ENCODE peak calls at places on chromosome 16, in eight cellular contexts. One of them, this sample, is unnamed.

GRCh38 chr16:89828199-89828869 is at the start of gene SPIRE2:
- DNase-seq in neural progenitor cell: peak; percentile 96
- DNase-seq in colonic mucosa: peak; percentile 71
- DNase-seq in hippocampal formation: peak; percentile 16
- DNase-seq in NCI-H2081: no peak
- DNase-seq in renal cortical epithelial cell: peak; percentile 37
- DNase-seq in Caco-2: peak; percentile 91
- DNase-seq in RPMI7951: peak; percentile 72
- DNase-seq in this sample: peak; percentile 79

GRCh38 chr16:21167929-21168602 is 9.6 kb downstream of the LDAF1 start:
- DNase-seq in renal cortical epithelial cell: no peak
- DNase-seq in colonic mucosa: no peak
- DNase-seq in NCI-H2081: no peak
- DNase-seq in neural progenitor cell: no peak
- DNase-seq in hippocampal formation: no peak
- DNase-seq in RPMI7951: no peak
- DNase-seq in Caco-2: no peak
- DNase-seq in this sample: no peak

GRCh38 chr16:86991679-86992078 is 325.5 kb downstream of the C16orf95 start:
- DNase-seq in NCI-H2081: no peak
- DNase-seq in hippocampal formation: no peak
- DNase-seq in RPMI7951: peak; percentile 55
- DNase-seq in neural progenitor cell: no peak
- DNase-seq in colonic mucosa: no peak
- DNase-seq in renal cortical epithelial cell: no peak
- DNase-seq in Caco-2: no peak
- DNase-seq in this sample: no peak

GRCh38 chr16:49351119-49351518 is 22.5 kb upstream of the C16orf78 start:
- DNase-seq in Caco-2: no peak
- DNase-seq in RPMI7951: no peak
- DNase-seq in renal cortical epithelial cell: no peak
- DNase-seq in neural progenitor cell: peak; percentile 62
- DNase-seq in hippocampal formation: no peak
- DNase-seq in colonic mucosa: no peak
- DNase-seq in NCI-H2081: no peak
- DNase-seq in this sample: no peak

GRCh38 chr16:525520-526180 is 1.9 kb upstream of the CAPN15 start:
- DNase-seq in renal cortical epithelial cell: peak; percentile 97
- DNase-seq in Caco-2: no peak
- DNase-seq in NCI-H2081: no peak
- DNase-seq in hippocampal formation: no peak
- DNase-seq in neural progenitor cell: no peak
- DNase-seq in colonic mucosa: no peak
- DNase-seq in RPMI7951: peak; percentile 89
- DNase-seq in this sample: no peak

GRCh38 chr16:79195948-79196347 is 404.6 kb downstream of the MAF start:
- DNase-seq in renal cortical epithelial cell: no peak
- DNase-seq in RPMI7951: no peak
- DNase-seq in colonic mucosa: no peak
- DNase-seq in neural progenitor cell: no peak
- DNase-seq in Caco-2: no peak
- DNase-seq in hippocampal formation: no peak
- DNase-seq in NCI-H2081: no peak
- DNase-seq in this sample: no peak

GRCh38 chr16:84647830-84648594 is at the start of gene KLHL36:
- DNase-seq in Caco-2: peak; percentile 78
- DNase-seq in renal cortical epithelial cell: no peak
- DNase-seq in NCI-H2081: no peak
- DNase-seq in neural progenitor cell: peak; percentile 52
- DNase-seq in colonic mucosa: peak; percentile 70
- DNase-seq in hippocampal formation: peak; percentile 9
- DNase-seq in RPMI7951: peak; percentile 59
- DNase-seq in this sample: no peak

GRCh38 chr16:66856801-66857200 is 12.6 kb downstream of the CA7 start:
- DNase-seq in NCI-H2081: no peak
- DNase-seq in Caco-2: no peak
- DNase-seq in RPMI7951: no peak
- DNase-seq in neural progenitor cell: no peak
- DNase-seq in colonic mucosa: no peak
- DNase-seq in hippocampal formation: no peak
- DNase-seq in renal cortical epithelial cell: no peak
- DNase-seq in this sample: no peak

GRCh38 chr16:17334096-17334495 is 136.7 kb downstream of the XYLT1 start:
- DNase-seq in NCI-H2081: no peak
- DNase-seq in colonic mucosa: no peak
- DNase-seq in neural progenitor cell: no peak
- DNase-seq in RPMI7951: no peak
- DNase-seq in hippocampal formation: no peak
- DNase-seq in Caco-2: no peak
- DNase-seq in renal cortical epithelial cell: no peak
- DNase-seq in this sample: no peak

GRCh38 chr16:53717577-53717976 is 13.6 kb downstream of the FTO start:
- DNase-seq in RPMI7951: no peak
- DNase-seq in colonic mucosa: no peak
- DNase-seq in NCI-H2081: no peak
- DNase-seq in Caco-2: no peak
- DNase-seq in renal cortical epithelial cell: no peak
- DNase-seq in neural progenitor cell: no peak
- DNase-seq in hippocampal formation: no peak
- DNase-seq in this sample: no peak

GRCh38 chr16:7744546-7745294 is 412.1 kb downstream of the RBFOX1 start:
- DNase-seq in hippocampal formation: peak; percentile 81
- DNase-seq in renal cortical epithelial cell: no peak
- DNase-seq in colonic mucosa: no peak
- DNase-seq in neural progenitor cell: no peak
- DNase-seq in Caco-2: no peak
- DNase-seq in NCI-H2081: no peak
- DNase-seq in RPMI7951: no peak
- DNase-seq in this sample: no peak

GRCh38 chr16:3754304-3754703 is 37.0 kb upstream of the TRAP1 start:
- DNase-seq in neural progenitor cell: no peak
- DNase-seq in NCI-H2081: no peak
- DNase-seq in Caco-2: no peak
- DNase-seq in RPMI7951: no peak
- DNase-seq in renal cortical epithelial cell: peak; percentile 6
- DNase-seq in hippocampal formation: no peak
- DNase-seq in colonic mucosa: no peak
- DNase-seq in this sample: no peak

GRCh38 chr16:6884002-6884401 is 448.6 kb upstream of the RBFOX1 start:
- DNase-seq in renal cortical epithelial cell: peak; percentile 75
- DNase-seq in colonic mucosa: no peak
- DNase-seq in hippocampal formation: no peak
- DNase-seq in NCI-H2081: no peak
- DNase-seq in Caco-2: no peak
- DNase-seq in neural progenitor cell: peak; percentile 49
- DNase-seq in RPMI7951: no peak
- DNase-seq in this sample: no peak

GRCh38 chr16:57630402-57630787 is 2.0 kb downstream of the ADGRG1 start:
- DNase-seq in Caco-2: no peak
- DNase-seq in RPMI7951: no peak
- DNase-seq in NCI-H2081: no peak
- DNase-seq in neural progenitor cell: no peak
- DNase-seq in colonic mucosa: no peak
- DNase-seq in renal cortical epithelial cell: no peak
- DNase-seq in hippocampal formation: no peak
- DNase-seq in this sample: no peak

GRCh38 chr16:2507679-2508064 is 6.1 kb upstream of the ATP6V0C start:
- DNase-seq in Caco-2: no peak
- DNase-seq in NCI-H2081: no peak
- DNase-seq in RPMI7951: no peak
- DNase-seq in neural progenitor cell: no peak
- DNase-seq in colonic mucosa: no peak
- DNase-seq in hippocampal formation: no peak
- DNase-seq in renal cortical epithelial cell: no peak
- DNase-seq in this sample: no peak

GRCh38 chr16:49701867-49702494 is 153.9 kb downstream of the ZNF423 start:
- DNase-seq in Caco-2: no peak
- DNase-seq in neural progenitor cell: peak; percentile 90
- DNase-seq in RPMI7951: no peak
- DNase-seq in renal cortical epithelial cell: no peak
- DNase-seq in colonic mucosa: peak; percentile 50
- DNase-seq in NCI-H2081: peak; percentile 29
- DNase-seq in hippocampal formation: no peak
- DNase-seq in this sample: peak; percentile 75

GRCh38 chr16:3874242-3874641 is 6.3 kb downstream of the CREBBP start:
- DNase-seq in colonic mucosa: peak; percentile 61
- DNase-seq in NCI-H2081: no peak
- DNase-seq in Caco-2: no peak
- DNase-seq in renal cortical epithelial cell: no peak
- DNase-seq in RPMI7951: no peak
- DNase-seq in neural progenitor cell: no peak
- DNase-seq in hippocampal formation: no peak
- DNase-seq in this sample: no peak

GRCh38 chr16:84896847-84897246 is 77.1 kb downstream of the CRISPLD2 start:
- DNase-seq in Caco-2: no peak
- DNase-seq in neural progenitor cell: no peak
- DNase-seq in colonic mucosa: no peak
- DNase-seq in RPMI7951: no peak
- DNase-seq in NCI-H2081: no peak
- DNase-seq in hippocampal formation: no peak
- DNase-seq in renal cortical epithelial cell: no peak
- DNase-seq in this sample: no peak

GRCh38 chr16:726438-727290 is at the start of the genes CCDC78 and HAGHL:
- DNase-seq in neural progenitor cell: peak; percentile 86
- DNase-seq in NCI-H2081: no peak
- DNase-seq in renal cortical epithelial cell: no peak
- DNase-seq in Caco-2: peak; percentile 63
- DNase-seq in hippocampal formation: peak; percentile 26
- DNase-seq in RPMI7951: peak; percentile 34
- DNase-seq in colonic mucosa: peak; percentile 80
- DNase-seq in this sample: peak; percentile 85

GRCh38 chr16:14007460-14007859 is 63.7 kb upstream of the MRTFB start:
- DNase-seq in NCI-H2081: no peak
- DNase-seq in neural progenitor cell: no peak
- DNase-seq in colonic mucosa: no peak
- DNase-seq in RPMI7951: peak; percentile 80
- DNase-seq in renal cortical epithelial cell: no peak
- DNase-seq in Caco-2: no peak
- DNase-seq in hippocampal formation: no peak
- DNase-seq in this sample: no peak

GRCh38 chr16:87017388-87018012 is 299.7 kb downstream of the C16orf95 start:
- DNase-seq in NCI-H2081: no peak
- DNase-seq in Caco-2: no peak
- DNase-seq in renal cortical epithelial cell: peak; percentile 88
- DNase-seq in neural progenitor cell: peak; percentile 51
- DNase-seq in hippocampal formation: no peak
- DNase-seq in RPMI7951: peak; percentile 95
- DNase-seq in colonic mucosa: no peak
- DNase-seq in this sample: peak; percentile 39

GRCh38 chr16:31333686-31334649 is 21.0 kb upstream of the ITGAX start:
- DNase-seq in hippocampal formation: no peak
- DNase-seq in colonic mucosa: no peak
- DNase-seq in neural progenitor cell: peak; percentile 43
- DNase-seq in RPMI7951: peak; percentile 29
- DNase-seq in Caco-2: peak; percentile 52
- DNase-seq in NCI-H2081: no peak
- DNase-seq in renal cortical epithelial cell: peak; percentile 23
- DNase-seq in this sample: peak; percentile 61

GRCh38 chr16:51133691-51134090 is 17.4 kb downstream of the SALL1 start:
- DNase-seq in Caco-2: no peak
- DNase-seq in renal cortical epithelial cell: no peak
- DNase-seq in hippocampal formation: no peak
- DNase-seq in colonic mucosa: no peak
- DNase-seq in neural progenitor cell: peak; percentile 45
- DNase-seq in NCI-H2081: no peak
- DNase-seq in RPMI7951: no peak
- DNase-seq in this sample: no peak

GRCh38 chr16:67571464-67571863 is 9.1 kb downstream of the CTCF start:
- DNase-seq in NCI-H2081: no peak
- DNase-seq in colonic mucosa: no peak
- DNase-seq in Caco-2: no peak
- DNase-seq in neural progenitor cell: no peak
- DNase-seq in RPMI7951: peak; percentile 38
- DNase-seq in renal cortical epithelial cell: no peak
- DNase-seq in hippocampal formation: no peak
- DNase-seq in this sample: no peak

GRCh38 chr16:73068546-73069401 is 20.8 kb upstream of the ZFHX3 start:
- DNase-seq in RPMI7951: peak; percentile 85
- DNase-seq in NCI-H2081: no peak
- DNase-seq in neural progenitor cell: peak; percentile 9
- DNase-seq in renal cortical epithelial cell: peak; percentile 96
- DNase-seq in hippocampal formation: no peak
- DNase-seq in Caco-2: no peak
- DNase-seq in colonic mucosa: no peak
- DNase-seq in this sample: no peak

GRCh38 chr16:88066680-88067529 is 115.7 kb downstream of the BANP start:
- DNase-seq in NCI-H2081: no peak
- DNase-seq in neural progenitor cell: no peak
- DNase-seq in hippocampal formation: no peak
- DNase-seq in RPMI7951: no peak
- DNase-seq in colonic mucosa: no peak
- DNase-seq in Caco-2: no peak
- DNase-seq in renal cortical epithelial cell: no peak
- DNase-seq in this sample: no peak

This sample was measured in H9.